ENCODE peak calls at places on chromosomes 13 and 19, in nine cellular contexts. W is heart right ventricle, V is lower lobe of right lung, N is heart left ventricle, F is tibial nerve, U is psoas muscle, M is mammary epithelial cell, L is testis, P is suprapubic skin. G is an unnamed sample.
A peak's percentile ranks its signal among the peaks of the same experiment; 100 is the strongest.

GRCh38 chr13:87344176-87344575 is 327.0 kb upstream of the SLITRK5 start:
- DNase-seq in F (no peak), U (no peak), M (no peak), V (no peak), W (no peak), P (no peak), N (no peak), L (no peak), G (peak; percentile 20)

GRCh38 chr19:39372047-39372802 is 18.7 kb downstream of the PAF1 start:
- DNase-seq in F (peak; percentile 72), N (peak; percentile 82), W (peak; percentile 70), U (peak; percentile 84), L (peak; percentile 86), V (peak; percentile 56), M (peak; percentile 20), P (peak; percentile 88), G (no peak)

GRCh38 chr13:98484289-98485219 is 92.4 kb downstream of the STK24 start:
- DNase-seq in V (peak; percentile 90), L (peak; percentile 53), N (no peak), F (no peak), M (peak; percentile 99), U (peak; percentile 82), P (peak; percentile 94), W (peak; percentile 37), G (peak; percentile 99)

GRCh38 chr19:41691268-41691970 is 3.3 kb upstream of the CEACAM7 start:
- DNase-seq in P (no peak), V (no peak), W (no peak), U (no peak), F (no peak), N (no peak), L (no peak), M (no peak), G (peak; percentile 8)

GRCh38 chr19:45159204-45159970 is 1.4 kb downstream of the NKPD1 start:
- DNase-seq in U (no peak), V (no peak), L (no peak), N (no peak), M (no peak), P (no peak), F (no peak), W (no peak), G (no peak)

GRCh38 chr19:28242317-28242927 is 970.5 kb downstream of the UQCRFS1 start:
- DNase-seq in U (no peak), F (no peak), P (no peak), N (no peak), V (no peak), W (no peak), M (peak; percentile 2), L (peak; percentile 53), G (peak; percentile 0)

GRCh38 chr19:8476524-8476923 is 25.9 kb downstream of the PRAM1 start:
- DNase-seq in P (no peak), U (no peak), V (no peak), M (no peak), N (no peak), L (no peak), W (no peak), F (no peak), G (no peak)

GRCh38 chr13:21637296-21637695 is 33.3 kb upstream of the MICU2 start:
- DNase-seq in F (no peak), N (no peak), M (peak; percentile 99), W (no peak), P (no peak), V (peak; percentile 77), U (no peak), L (no peak), G (peak; percentile 98)

GRCh38 chr19:2084993-2085720 is 11.0 kb downstream of the MOB3A start:
- DNase-seq in W (peak; percentile 59), N (peak; percentile 87), F (no peak), U (peak; percentile 65), M (peak; percentile 47), V (peak; percentile 91), P (peak; percentile 82), L (peak; percentile 52), G (peak; percentile 8)

GRCh38 chr13:55000043-55000442 is 1971.4 kb downstream of the OLFM4 start:
- DNase-seq in M (no peak), N (no peak), P (no peak), W (no peak), V (no peak), L (no peak), F (no peak), U (no peak), G (no peak)

GRCh38 chr19:1933942-1934341 is 7.0 kb upstream of the CSNK1G2 start:
- DNase-seq in N (no peak), M (no peak), U (no peak), F (no peak), W (no peak), V (no peak), L (no peak), P (no peak), G (no peak)

GRCh38 chr13:29845440-29846056 is 4.9 kb downstream of the UBL3 start:
- DNase-seq in F (no peak), L (no peak), W (no peak), U (no peak), N (no peak), V (no peak), M (no peak), P (no peak), G (no peak)

DNA sequence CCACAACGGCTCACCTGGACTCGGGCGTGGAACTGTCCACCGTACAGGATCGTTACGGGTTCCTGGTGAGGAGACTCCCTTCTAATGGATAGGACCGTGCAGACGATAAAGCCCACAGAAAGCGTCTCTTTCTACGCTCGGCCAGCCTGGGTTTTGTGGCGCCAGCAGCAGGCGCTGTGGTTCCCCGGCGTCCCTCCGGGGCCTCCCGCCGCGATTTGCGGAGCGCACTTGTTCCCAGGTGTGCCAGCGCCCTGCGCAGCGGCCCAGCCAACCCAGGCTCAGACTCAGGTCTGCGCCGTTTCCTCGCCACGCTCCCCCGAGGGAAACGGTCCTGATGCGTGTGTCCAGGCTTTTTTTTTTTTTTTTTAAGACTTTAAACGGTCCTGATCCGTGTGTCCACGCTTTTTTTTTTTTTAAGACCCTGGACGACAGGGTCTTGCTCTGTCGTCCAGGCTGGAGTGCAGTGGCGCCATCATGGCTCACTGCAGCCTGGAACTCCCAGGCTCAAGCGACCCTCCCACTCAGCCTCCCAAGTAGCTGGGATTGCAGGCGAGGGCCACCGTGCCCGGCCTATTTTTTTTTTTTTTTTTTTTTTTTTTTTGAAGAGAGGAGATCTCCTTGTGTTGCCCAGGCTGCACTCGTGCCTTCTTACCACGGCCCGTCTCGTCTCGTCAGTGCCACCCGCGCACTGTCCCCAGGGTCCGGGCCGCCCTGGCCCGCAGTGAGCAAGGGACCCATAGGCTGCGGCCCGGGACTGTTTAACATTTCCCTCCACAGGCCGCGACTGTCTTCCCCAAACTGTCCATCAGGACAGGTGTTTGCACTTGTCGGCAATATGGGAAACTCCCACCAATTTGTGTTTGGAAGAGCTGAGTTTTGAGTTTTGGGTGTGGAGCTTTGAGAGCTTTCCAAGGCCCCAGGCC is 23.8 kb downstream of the GJA3 start:
- DNase-seq in U (no peak), F (no peak), M (peak; percentile 14), W (peak; percentile 29), N (no peak), L (peak; percentile 62), P (no peak), V (no peak), G (no peak)
- TF ChIP-seq CTCF in U (peak; percentile 6), F (no peak), M (peak; percentile 52), W (no peak), N (no peak), L (no peak), P (no peak), V (peak; percentile 28), G (peak; percentile 78)

GRCh38 chr19:10964903-10965302 is 4.1 kb downstream of the SMARCA4 start:
- DNase-seq in V (no peak), F (no peak), P (no peak), M (no peak), W (no peak), N (no peak), U (no peak), L (no peak), G (no peak)

GRCh38 chr19:10961073-10961762 is 388 bp downstream of the SMARCA4 start:
- DNase-seq in V (peak; percentile 51), M (no peak), W (no peak), P (no peak), N (peak; percentile 64), F (peak; percentile 26), U (peak; percentile 80), L (peak; percentile 53), G (no peak)

GRCh38 chr19:10961763-10962536 is 1.1 kb downstream of the SMARCA4 start:
- DNase-seq in F (no peak), U (no peak), W (no peak), P (no peak), N (no peak), V (no peak), M (no peak), L (no peak), G (no peak)

GRCh38 chr19:10963865-10964264 is 3.0 kb downstream of the SMARCA4 start:
- DNase-seq in F (no peak), V (no peak), U (no peak), W (no peak), N (no peak), P (no peak), L (no peak), M (no peak), G (no peak)

DNA sequence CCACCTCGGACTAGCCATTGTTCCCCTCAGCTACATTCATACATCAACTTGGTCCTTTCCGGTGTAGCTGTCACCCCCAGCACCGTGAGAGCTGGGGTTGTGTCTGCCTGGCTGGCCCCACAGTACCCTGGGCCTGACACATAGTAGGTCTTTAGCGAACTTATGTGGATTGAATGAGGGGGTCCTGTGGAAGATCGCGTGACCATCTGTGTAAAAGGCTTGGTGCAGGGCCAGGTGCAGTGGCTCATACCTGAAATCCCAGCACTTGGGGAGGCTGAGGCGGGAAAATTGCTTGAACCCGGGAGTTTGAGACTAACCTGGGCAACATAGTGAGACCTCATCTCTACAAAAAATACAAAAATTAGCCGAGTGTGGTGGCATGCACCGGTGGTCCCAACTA is 2.0 kb downstream of the SMARCA4 start:
- DNase-seq in U (no peak), V (no peak), N (no peak), L (no peak), M (no peak), W (no peak), F (no peak), P (no peak), G (no peak)
- H3K4me3 ChIP-seq in U (no peak overlapping the region), V (no peak overlapping the region), N (no peak overlapping the region), L (no peak overlapping the region), M (no peak overlapping the region), W (no peak overlapping the region), F (no peak overlapping the region), P (peak overlapping the region; percentile 93), G (no peak overlapping the region)

DNA sequence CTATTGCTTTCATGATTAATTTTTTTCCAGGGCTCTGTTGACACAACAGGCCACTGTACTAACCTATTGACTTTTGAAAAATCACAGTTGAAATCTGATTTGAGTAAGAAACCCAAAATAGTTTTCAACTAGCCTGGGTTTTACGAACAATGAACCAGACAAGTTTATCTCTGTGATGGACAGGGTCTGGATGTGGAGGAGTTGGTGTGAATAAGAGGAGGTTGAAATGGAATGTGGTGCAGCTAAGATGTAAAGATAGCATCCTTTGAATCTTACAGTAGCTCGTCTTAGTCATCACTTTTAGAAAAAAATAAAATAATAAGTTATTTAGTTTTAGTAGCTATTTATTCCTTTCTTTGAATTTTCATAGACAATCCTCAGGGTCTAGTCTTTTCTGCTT is 8.3 kb upstream of the OXGR1 start:
- DNase-seq in N (no peak), F (no peak), L (no peak), M (no peak), P (no peak), U (no peak), W (no peak), V (no peak), G (no peak)
- H3K27me3 ChIP-seq in N (peaks cover 10% of the 10 kb centered on the region), F (no peaks in the 10 kb centered on the region), L (no peaks in the 10 kb centered on the region), M (no peaks in the 10 kb centered on the region), P (no peaks in the 10 kb centered on the region), U (no peaks in the 10 kb centered on the region), W (peaks cover 6% of the 10 kb centered on the region), V (no peaks in the 10 kb centered on the region), G (no peaks in the 10 kb centered on the region)

GRCh38 chr19:4386038-4386782 is 14.1 kb downstream of the SH3GL1 start:
- DNase-seq in P (no peak), U (peak; percentile 15), F (no peak), M (no peak), V (no peak), W (no peak), N (peak; percentile 42), L (no peak), G (no peak)
- TF ChIP-seq CTCF in P (no peak), U (no peak), F (no peak), M (no peak), V (no peak), W (no peak), N (no peak), L (no peak), G (no peak)